ENCODE peak calls at places on chromosomes 16 and 17, in seven cellular contexts. D, V, T, N, O, B and I are unnamed samples.

GRCh38 chr16:58280846-58281301 is 14.0 kb downstream of the PRSS54 start:
- DNase-seq in D (no peak), V (no peak), T (no peak), N (no peak), O (no peak), B (no peak), I (no peak)

GRCh38 chr17:41284546-41284945 is 9.0 kb downstream of the KRTAP9-7 start:
- DNase-seq in D (no peak), V (no peak), T (no peak), N (no peak), O (no peak), B (peak), I (no peak)

GRCh38 chr17:61338000-61338864 is 61.4 kb upstream of the TBX2 start:
- DNase-seq in D (no peak), V (no peak), T (no peak), N (peak), O (peak), B (no peak), I (no peak)

GRCh38 chr17:48011405-48012150 is 26.0 kb downstream of the COPZ2 start:
- DNase-seq in D (no peak), V (no peak), T (peak), N (peak), O (peak), B (peak), I (peak)

GRCh38 chr16:68644715-68645493 is at the start of gene CDH3:
- DNase-seq in D (no peak), V (peak), T (peak), N (no peak), O (peak), B (peak), I (peak)

GRCh38 chr17:81511800-81512559 is 619 bp downstream of the ACTG1 start:
- DNase-seq in D (no peak), V (no peak), T (no peak), N (no peak), O (no peak), B (no peak), I (no peak)

GRCh38 chr17:45132302-45132568 is at the start of gene PLCD3:
- DNase-seq in D (no peak), V (no peak), T (no peak), N (no peak), O (no peak), B (peak), I (no peak)

GRCh38 chr16:5450435-5451104 is 353.0 kb upstream of the EEF2KMT start:
- DNase-seq in D (no peak), V (peak), T (no peak), N (no peak), O (no peak), B (no peak), I (no peak)

GRCh38 chr16:48321307-48322036 is 63.7 kb downstream of the SIAH1 start:
- DNase-seq in D (no peak), V (no peak), T (no peak), N (no peak), O (no peak), B (no peak), I (no peak)

GRCh38 chr16:77223184-77223583 is 24.0 kb downstream of the SYCE1L start:
- DNase-seq in D (no peak), V (no peak), T (peak), N (no peak), O (no peak), B (peak), I (peak)
- TF ChIP-seq JUND in D (no peak), V (no peak), T (no peak), N (no peak), O (no peak), B (no peak), I (no peak)

GRCh38 chr17:42900460-42901331 is at the start of gene G6PC1:
- DNase-seq in D (no peak), V (no peak), T (no peak), N (peak), O (no peak), B (no peak), I (no peak)
- TF ChIP-seq JUND in D (no peak), V (no peak), T (no peak), N (peak), O (no peak), B (no peak), I (no peak)

GRCh38 chr17:37317867-37318266 is 57.9 kb upstream of the C17orf78 start:
- DNase-seq in D (no peak), V (no peak), T (no peak), N (no peak), O (no peak), B (no peak), I (no peak)
- TF ChIP-seq JUND in D (no peak), V (no peak), T (no peak), N (no peak), O (no peak), B (no peak), I (no peak)

DNA sequence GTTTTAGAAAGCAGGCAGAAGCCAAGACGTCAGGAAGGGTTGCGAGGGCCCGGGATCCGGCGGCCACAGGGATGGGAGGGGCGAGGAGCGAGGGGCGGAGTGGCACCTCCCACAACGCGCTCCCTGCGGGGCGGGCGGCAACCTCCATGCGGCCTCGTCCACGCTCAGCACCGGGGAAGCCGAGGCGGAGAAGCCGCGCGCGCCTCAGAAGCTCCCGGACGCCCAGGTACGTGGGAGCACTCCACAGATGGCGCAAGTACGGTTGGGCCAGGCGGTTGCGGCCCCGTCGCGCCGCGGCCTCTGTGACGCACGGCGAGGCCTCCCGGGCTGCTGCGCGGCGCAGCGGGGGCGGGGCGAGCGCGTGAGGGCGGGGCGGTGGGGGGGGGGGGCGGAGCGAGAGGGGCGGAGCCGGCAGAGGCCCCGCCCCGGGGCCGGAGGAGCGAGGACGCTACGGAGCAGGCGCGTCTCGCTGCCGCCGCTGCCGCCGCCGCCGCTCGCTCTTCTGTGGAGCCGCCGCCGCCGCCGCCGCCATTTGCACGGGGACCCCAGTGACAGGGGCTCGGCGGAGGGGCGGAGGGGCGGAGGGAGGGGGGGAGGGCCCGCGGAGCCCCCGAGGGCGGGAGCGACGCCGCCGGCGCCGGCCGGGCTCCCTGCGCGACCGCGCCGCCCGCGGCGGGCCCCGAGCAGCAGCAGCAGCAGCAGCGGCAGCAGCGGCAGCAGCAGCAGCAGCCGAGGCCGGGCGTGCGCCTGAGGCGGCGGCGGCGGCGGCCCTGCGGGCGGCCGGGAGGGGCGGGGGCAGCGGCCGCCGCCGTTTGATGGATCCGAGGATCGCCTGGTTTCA is at the start of gene TENT4B:
- DNase-seq in D (peak), V (peak), T (peak), N (peak), O (peak), B (peak), I (peak)
- TF ChIP-seq JUND in D (no peak), V (no peak), T (no peak), N (peak), O (no peak), B (no peak), I (no peak)

GRCh38 chr16:66026931-66027330 is 339.6 kb upstream of the CDH5 start:
- DNase-seq in D (no peak), V (no peak), T (no peak), N (no peak), O (no peak), B (no peak), I (no peak)

GRCh38 chr16:66030036-66030435 is 336.5 kb upstream of the CDH5 start:
- DNase-seq in D (no peak), V (no peak), T (no peak), N (no peak), O (no peak), B (no peak), I (no peak)

GRCh38 chr16:66026211-66026610 is 340.3 kb upstream of the CDH5 start:
- DNase-seq in D (no peak), V (peak), T (peak), N (no peak), O (no peak), B (no peak), I (peak)

GRCh38 chr16:66025751-66026150 is 340.7 kb upstream of the CDH5 start:
- DNase-seq in D (no peak), V (no peak), T (no peak), N (no peak), O (no peak), B (no peak), I (no peak)

GRCh38 chr16:66028505-66029216 is 337.8 kb upstream of the CDH5 start:
- DNase-seq in D (no peak), V (no peak), T (no peak), N (no peak), O (no peak), B (no peak), I (no peak)
- TF ChIP-seq JUND in D (no peak), V (no peak), T (peak), N (no peak), O (no peak), B (no peak), I (no peak)

DNA sequence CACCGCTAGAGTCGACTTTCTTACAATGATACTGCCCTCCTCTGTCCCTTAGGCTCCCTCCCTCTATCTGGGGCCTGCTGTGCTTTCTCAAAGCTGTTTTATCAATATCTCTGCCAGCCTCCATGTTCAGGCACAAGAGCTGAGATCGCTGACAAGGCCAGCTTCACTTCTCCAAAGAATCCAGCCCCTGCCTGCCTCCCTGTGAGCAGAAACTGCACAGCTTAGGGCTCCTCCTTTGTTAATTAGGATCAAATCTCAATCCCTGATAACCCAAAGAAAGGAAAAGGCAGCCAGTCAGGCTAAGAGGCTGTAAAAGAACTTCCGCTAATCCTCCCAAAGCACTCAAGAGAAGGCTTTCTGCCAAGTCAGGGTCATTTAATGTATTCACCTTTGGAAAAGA is 616.0 kb upstream of the CDH11 start:
- DNase-seq in D (no peak), V (no peak), T (no peak), N (no peak), O (no peak), B (no peak), I (no peak)
- TF ChIP-seq JUND in D (no peak), V (no peak), T (no peak), N (no peak), O (no peak), B (no peak), I (no peak)

GRCh38 chr17:17722081-17722905 is 41.0 kb downstream of the RAI1 start:
- DNase-seq in D (no peak), V (no peak), T (peak), N (no peak), O (no peak), B (no peak), I (no peak)
- TF ChIP-seq JUND in D (no peak), V (no peak), T (no peak), N (no peak), O (no peak), B (no peak), I (no peak)

GRCh38 chr17:68457168-68457538 is at the start of gene WIPI1:
- DNase-seq in D (no peak), V (no peak), T (no peak), N (peak), O (no peak), B (no peak), I (no peak)

GRCh38 chr17:68457539-68458259 is 403 bp upstream of the WIPI1 start:
- DNase-seq in D (peak), V (peak), T (peak), N (peak), O (peak), B (peak), I (peak)

GRCh38 chr17:68456529-68457167 is 648 bp downstream of the WIPI1 start:
- DNase-seq in D (no peak), V (peak), T (peak), N (peak), O (peak), B (no peak), I (peak)

GRCh38 chr17:68453991-68454665 is 3.2 kb downstream of the WIPI1 start:
- DNase-seq in D (no peak), V (no peak), T (no peak), N (no peak), O (no peak), B (no peak), I (no peak)

GRCh38 chr17:68455756-68456528 is 1.4 kb downstream of the WIPI1 start:
- DNase-seq in D (no peak), V (no peak), T (peak), N (peak), O (no peak), B (no peak), I (peak)
- TF ChIP-seq JUND in D (no peak), V (no peak), T (no peak), N (no peak), O (peak), B (no peak), I (no peak)

GRCh38 chr17:78852709-78853111 is 12.1 kb upstream of the USP36 start:
- DNase-seq in D (no peak), V (no peak), T (no peak), N (peak), O (no peak), B (peak), I (no peak)
- TF ChIP-seq JUND in D (no peak), V (no peak), T (no peak), N (no peak), O (no peak), B (no peak), I (no peak)